ENCODE peak calls at places on chromosomes 16 and 17, in six cellular contexts. K is thoracic aorta; V is bronchial epithelial cell; H is endodermal cell; G is SK-N-SH; O is activated CD8-positive, alpha-beta T cell treated with anti-CD3 and anti-CD28 coated beads for 36 hours. T is an unnamed sample.

GRCh38 chr17:52143536-52143935 is 15.0 kb downstream of the CA10 start:
- DNase-seq in G (no peak), H (peak; percentile 68), V (no peak), O (no peak), K (no peak), T (no peak)

GRCh38 chr17:57887161-57887560 is 37.3 kb upstream of the MRPS23 start:
- DNase-seq in K (no peak), G (no peak), O (no peak), H (no peak), V (no peak), T (no peak)

GRCh38 chr16:74020086-74020670 is 276.4 kb upstream of the PSMD7 start:
- DNase-seq in V (no peak), H (no peak), K (no peak), G (no peak), O (no peak), T (no peak)

GRCh38 chr17:29069526-29070041 is 26.6 kb downstream of the PIPOX start:
- DNase-seq in K (no peak), H (peak; percentile 73), O (no peak), G (no peak), V (peak; percentile 64), T (no peak)

GRCh38 chr17:41324180-41325075 is 8.9 kb upstream of the KRTAP17-1 start:
- DNase-seq in V (peak; percentile 50), H (peak; percentile 89), G (no peak), K (no peak), O (peak; percentile 34), T (no peak)

GRCh38 chr17:82710499-82711232 is 5.8 kb upstream of the FN3KRP start:
- DNase-seq in G (peak; percentile 50), V (no peak), K (no peak), O (no peak), H (no peak), T (no peak)

GRCh38 chr16:57390635-57391307 is 13.8 kb upstream of the CCL17 start:
- DNase-seq in O (no peak), V (no peak), H (no peak), K (no peak), G (no peak), T (no peak)

GRCh38 chr16:58814348-58814801 is 80.3 kb upstream of the GOT2 start:
- DNase-seq in G (peak; percentile 70), O (peak; percentile 60), V (peak; percentile 26), H (peak; percentile 75), K (no peak), T (peak; percentile 61)

GRCh38 chr17:77163001-77163400 is 22.2 kb downstream of the SEC14L1 start:
- DNase-seq in G (no peak), H (no peak), K (no peak), V (no peak), O (no peak), T (no peak)

GRCh38 chr17:45335721-45336120 is 18.9 kb upstream of the MAP3K14 start:
- DNase-seq in V (no peak), K (no peak), G (no peak), H (no peak), O (no peak), T (no peak)

GRCh38 chr17:81414751-81415516 is 19.7 kb downstream of the BAHCC1 start:
- DNase-seq in H (no peak), O (no peak), G (no peak), K (no peak), V (no peak), T (no peak)

GRCh38 chr17:70655179-70655578 is 485.8 kb downstream of the KCNJ2 start:
- DNase-seq in G (peak; percentile 27), O (no peak), V (no peak), K (no peak), H (no peak), T (no peak)

GRCh38 chr17:51057534-51057933 is 63.1 kb downstream of the SPAG9 start:
- DNase-seq in G (no peak), O (no peak), V (no peak), H (no peak), K (no peak), T (no peak)

GRCh38 chr17:83064021-83064731 is 15.2 kb upstream of the METRNL start:
- DNase-seq in O (no peak), G (peak; percentile 21), H (peak; percentile 36), K (no peak), V (no peak), T (no peak)

GRCh38 chr17:60345233-60345632 is 46.7 kb downstream of the USP32 start:
- DNase-seq in K (no peak), O (no peak), H (no peak), G (no peak), V (no peak), T (no peak)

GRCh38 chr17:17563530-17563929 is 28.0 kb downstream of the PEMT start:
- DNase-seq in V (no peak), K (no peak), O (no peak), H (no peak), G (no peak), T (no peak)

GRCh38 chr17:13362341-13363122 is 239.2 kb downstream of the HS3ST3A1 start:
- DNase-seq in O (no peak), K (no peak), H (peak; percentile 56), V (peak; percentile 50), G (no peak), T (no peak)

GRCh38 chr16:4989391-4990006 is 31.4 kb downstream of the SEC14L5 start:
- DNase-seq in G (no peak), K (no peak), V (no peak), H (no peak), O (no peak), T (no peak)

GRCh38 chr16:58385218-58385773 is 7.0 kb upstream of the GINS3 start:
- DNase-seq in H (no peak), O (no peak), G (no peak), V (no peak), K (no peak), T (no peak)

GRCh38 chr16:17222756-17223411 is 247.9 kb downstream of the XYLT1 start:
- DNase-seq in V (no peak), K (no peak), G (no peak), H (peak; percentile 56), O (no peak), T (no peak)

GRCh38 chr17:27498615-27499316 is 42.5 kb downstream of the KSR1 start:
- DNase-seq in O (no peak), K (no peak), H (no peak), G (no peak), V (no peak), T (no peak)

GRCh38 chr17:30345527-30346075 is 11.7 kb upstream of the TMIGD1 start:
- DNase-seq in O (peak; percentile 67), H (no peak), K (no peak), V (peak; percentile 87), G (no peak), T (no peak)

GRCh38 chr16:70529051-70529777 is 5.6 kb downstream of the SF3B3 start:
- DNase-seq in H (no peak), K (no peak), V (peak; percentile 68), G (peak; percentile 46), O (no peak), T (no peak)

GRCh38 chr17:37710344-37710886 is 34.4 kb downstream of the HNF1B start:
- DNase-seq in G (peak; percentile 40), O (peak; percentile 14), H (peak; percentile 99), K (no peak), V (peak; percentile 62), T (peak; percentile 30)

GRCh38 chr16:89335803-89336485 is 118.4 kb downstream of the ZNF778 start:
- DNase-seq in G (no peak), V (no peak), O (no peak), H (no peak), K (no peak), T (no peak)

GRCh38 chr16:78669994-78670393 is 570.5 kb downstream of the WWOX start:
- DNase-seq in O (no peak), V (no peak), K (no peak), H (no peak), G (no peak), T (no peak)

GRCh38 chr17:46769531-46770438 is 48.7 kb downstream of the WNT3 start:
- DNase-seq in G (peak; percentile 51), H (peak; percentile 56), O (peak; percentile 30), V (no peak), K (no peak), T (no peak)

GRCh38 chr17:15181816-15182215 is 83.3 kb downstream of the PMP22 start:
- DNase-seq in K (no peak), O (no peak), H (no peak), V (no peak), G (no peak), T (no peak)

GRCh38 chr17:15181333-15181732 is 83.8 kb downstream of the PMP22 start:
- DNase-seq in G (no peak), O (no peak), V (no peak), K (no peak), H (no peak), T (no peak)

GRCh38 chr17:15171433-15172047 is 93.6 kb downstream of the PMP22 start:
- DNase-seq in H (peak; percentile 96), O (peak; percentile 44), G (peak; percentile 72), V (peak; percentile 57), K (no peak), T (peak; percentile 86)

GRCh38 chr17:15180121-15180561 is 85.0 kb downstream of the PMP22 start:
- DNase-seq in O (no peak), G (no peak), H (peak; percentile 77), K (no peak), V (no peak), T (no peak)

GRCh38 chr17:15177343-15177742 is 87.8 kb downstream of the PMP22 start:
- DNase-seq in O (no peak), V (no peak), G (no peak), H (no peak), K (no peak), T (no peak)
- TF ChIP-seq CTCF in O (no peak), V (no peak), G (no peak), H (no peak), K (no peak), T (no peak)

GRCh38 chr16:24580665-24581064 is 41.3 kb downstream of the RBBP6 start:
- DNase-seq in V (peak; percentile 21), G (peak; percentile 41), H (no peak), K (no peak), O (no peak), T (no peak)
- TF ChIP-seq CTCF in V (peak; percentile 21), G (peak; percentile 69), H (peak; percentile 41), K (peak; percentile 43), O (no peak), T (no peak)

DNA sequence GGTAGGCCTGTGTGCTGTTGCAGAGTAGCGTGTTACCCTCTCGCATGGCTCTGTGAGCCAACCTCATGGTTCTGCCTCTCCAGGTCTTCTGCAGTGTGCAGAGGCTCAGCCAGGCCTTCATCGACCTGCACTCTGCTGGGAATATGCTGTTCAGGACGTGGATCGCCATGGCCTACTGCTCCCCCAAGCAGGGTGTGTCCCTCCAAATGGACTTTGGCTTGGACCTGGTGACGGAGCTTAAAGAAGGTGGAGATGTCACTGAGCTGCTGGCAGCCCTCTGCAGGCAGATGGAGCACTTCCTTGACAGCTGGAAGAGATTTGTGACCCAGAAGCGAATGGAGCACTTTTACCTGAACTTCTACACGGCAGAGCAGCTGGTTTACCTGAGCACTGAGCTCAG is 75.8 kb upstream of the ENDOV start:
- DNase-seq in V (no peak), H (no peak), G (no peak), O (no peak), K (no peak), T (no peak)
- TF ChIP-seq CTCF in V (no peak), H (peak; percentile 24), G (no peak), O (no peak), K (no peak), T (no peak)

DNA sequence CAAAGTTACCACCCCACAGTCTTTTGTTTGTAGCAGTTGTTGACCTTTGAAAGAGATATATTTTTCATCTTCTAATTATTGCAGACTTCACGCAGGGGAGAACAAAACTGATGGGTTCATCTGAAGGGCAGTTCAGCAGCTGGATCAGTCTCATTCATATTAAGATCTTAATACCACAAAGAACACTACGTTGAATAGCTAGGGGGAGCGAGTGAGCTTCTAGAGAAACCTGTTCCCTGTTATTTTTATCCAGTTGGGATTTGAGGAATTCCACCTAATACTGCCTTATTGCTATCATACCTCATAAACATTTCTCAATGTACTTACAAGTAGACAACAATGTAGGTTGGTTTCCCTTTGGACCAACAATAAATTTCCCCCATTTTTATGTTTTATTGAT is 306.1 kb upstream of the KIF2B start:
- DNase-seq in G (no peak), O (no peak), K (no peak), V (peak; percentile 8), H (no peak), T (no peak)
- TF ChIP-seq CTCF in G (peak; percentile 65), O (no peak), K (no peak), V (peak; percentile 4), H (peak; percentile 66), T (no peak)